ENCODE peak calls at places on chromosomes 3 and 15, in four cellular contexts. I is MM.1S, L is SK-N-SH, U is fibroblast of lung. X is an unnamed sample.

GRCh38 chr15:80787238-80787805 is 8.2 kb downstream of the CEMIP start:
- DNase-seq in L (peak; percentile 25), I (no peak), U (no peak), X (no peak)

GRCh38 chr15:39629906-39630305 is 49.0 kb downstream of the THBS1 start:
- DNase-seq in L (no peak), I (no peak), U (no peak), X (no peak)

GRCh38 chr3:134640872-134641470 is 9.9 kb downstream of the KY start:
- DNase-seq in L (peak; percentile 64), I (no peak), U (peak; percentile 42), X (peak; percentile 63)

GRCh38 chr3:52986938-52987337 is 58.9 kb downstream of the SFMBT1 start:
- DNase-seq in U (peak; percentile 65), L (no peak), I (no peak), X (no peak)

GRCh38 chr3:96548073-96548472 is 266.3 kb upstream of the EPHA6 start:
- DNase-seq in L (no peak), I (no peak), U (no peak), X (no peak)

GRCh38 chr3:17894434-17895060 is 152.1 kb upstream of the TBC1D5 start:
- DNase-seq in U (peak; percentile 60), L (no peak), I (peak; percentile 44), X (peak; percentile 49)

GRCh38 chr15:64019764-64020163 is 26.5 kb downstream of the DAPK2 start:
- DNase-seq in I (no peak), L (no peak), U (no peak), X (peak; percentile 36)

GRCh38 chr15:78810377-78811123 is 714 bp downstream of the ADAMTS7 start:
- DNase-seq in L (peak; percentile 85), U (peak; percentile 57), I (no peak), X (peak; percentile 64)

GRCh38 chr3:112512320-112512719 is 13.0 kb upstream of the BTLA start:
- DNase-seq in U (no peak), I (no peak), L (no peak), X (no peak)

GRCh38 chr3:72336821-72337479 is 511.3 kb downstream of the SHQ1 start:
- DNase-seq in U (peak; percentile 95), L (peak; percentile 70), I (no peak), X (peak; percentile 92)

GRCh38 chr15:90343391-90343790 is 8.7 kb upstream of the ZNF774 start:
- DNase-seq in I (no peak), U (peak; percentile 26), L (no peak), X (no peak)

GRCh38 chr3:140529096-140529495 is 148.8 kb upstream of the TRIM42 start:
- DNase-seq in L (no peak), I (no peak), U (peak; percentile 2), X (peak; percentile 26)

GRCh38 chr3:141449424-141449823 is 37.4 kb upstream of the RASA2 start:
- DNase-seq in U (no peak), L (peak; percentile 61), I (no peak), X (no peak)

GRCh38 chr15:28927043-28927442 is 41.3 kb downstream of the APBA2 start:
- DNase-seq in L (no peak), U (no peak), I (no peak), X (no peak)

GRCh38 chr3:83902842-83903241 is 1055.9 kb upstream of the CADM2 start:
- DNase-seq in L (no peak), I (no peak), U (peak; percentile 18), X (no peak)

GRCh38 chr15:63349156-63349555 is 32.5 kb downstream of the CA12 start:
- DNase-seq in I (no peak), L (no peak), U (no peak), X (no peak)

GRCh38 chr3:142645236-142645793 is 49.1 kb downstream of the PLS1 start:
- DNase-seq in U (peak; percentile 29), I (no peak), L (no peak), X (peak; percentile 43)

GRCh38 chr15:101676965-101677364 is 24.8 kb upstream of the TM2D3 start:
- DNase-seq in L (no peak), U (peak; percentile 25), I (no peak), X (no peak)

GRCh38 chr15:85973584-85974347 is 105.9 kb upstream of the AGBL1 start:
- DNase-seq in I (no peak), U (no peak), L (no peak), X (peak; percentile 23)

GRCh38 chr15:85974348-85974705 is 105.3 kb upstream of the AGBL1 start:
- DNase-seq in U (no peak), L (no peak), I (no peak), X (peak; percentile 51)

GRCh38 chr15:85976102-85976501 is 103.6 kb upstream of the AGBL1 start:
- DNase-seq in U (no peak), L (no peak), I (no peak), X (no peak)

GRCh38 chr15:85974742-85975141 is 104.9 kb upstream of the AGBL1 start:
- DNase-seq in U (no peak), I (no peak), L (no peak), X (no peak)

GRCh38 chr15:85972805-85973540 is 106.7 kb upstream of the AGBL1 start:
- DNase-seq in L (no peak), I (no peak), U (no peak), X (peak; percentile 18)
- H3K4me2 ChIP-seq in L (no peak overlapping the region), I (no peak overlapping the region), U (no peak overlapping the region), X (no peak overlapping the region)

DNA sequence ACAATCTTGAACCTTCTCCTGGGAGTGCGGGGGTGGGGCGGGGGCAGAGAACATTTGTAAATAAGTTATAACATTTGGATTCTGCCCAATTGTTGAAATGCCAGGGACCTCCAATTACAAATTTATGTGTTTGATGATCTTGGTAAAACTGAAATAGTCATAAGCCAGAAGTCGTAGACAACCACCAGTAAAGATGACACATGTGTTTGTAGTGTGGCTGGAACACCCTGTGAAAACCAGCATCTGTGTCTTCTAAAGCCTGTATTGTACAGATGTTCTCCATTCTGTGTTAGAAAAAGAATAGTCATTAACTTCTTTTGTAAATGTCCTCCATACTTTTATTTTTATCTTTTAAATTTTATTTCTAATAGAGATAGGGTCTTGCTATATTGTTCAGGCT is 61.8 kb downstream of the ARIH1 start:
- DNase-seq in I (no peak), L (no peak), U (no peak), X (no peak)
- H3K79me2 ChIP-seq in I (peaks cover 78% of the 10 kb centered on the region), L (peaks cover 89% of the 10 kb centered on the region), U (peaks cover 17% of the 10 kb centered on the region), X (peaks cover 95% of the 10 kb centered on the region)

GRCh38 chr15:31023841-31024240 is 32.4 kb upstream of the MTMR10 start:
- DNase-seq in I (no peak), U (no peak), L (no peak), X (no peak)
- H3K4me2 ChIP-seq in I (no peak overlapping the region), U (peak overlapping the region; percentile 28), L (peak overlapping the region; percentile 10), X (peak overlapping the region; percentile 25)

GRCh38 chr15:89215627-89216026 is 5.8 kb downstream of the RLBP1 start:
- DNase-seq in L (no peak), U (no peak), I (no peak), X (no peak)

GRCh38 chr15:89217031-89217430 is 4.3 kb downstream of the RLBP1 start:
- DNase-seq in U (no peak), L (no peak), I (no peak), X (no peak)

GRCh38 chr15:89218531-89218930 is 2.8 kb downstream of the RLBP1 start:
- DNase-seq in I (no peak), U (no peak), L (no peak), X (no peak)

GRCh38 chr15:89221543-89221942 is at the start of gene RLBP1:
- DNase-seq in U (no peak), L (no peak), I (no peak), X (no peak)

DNA sequence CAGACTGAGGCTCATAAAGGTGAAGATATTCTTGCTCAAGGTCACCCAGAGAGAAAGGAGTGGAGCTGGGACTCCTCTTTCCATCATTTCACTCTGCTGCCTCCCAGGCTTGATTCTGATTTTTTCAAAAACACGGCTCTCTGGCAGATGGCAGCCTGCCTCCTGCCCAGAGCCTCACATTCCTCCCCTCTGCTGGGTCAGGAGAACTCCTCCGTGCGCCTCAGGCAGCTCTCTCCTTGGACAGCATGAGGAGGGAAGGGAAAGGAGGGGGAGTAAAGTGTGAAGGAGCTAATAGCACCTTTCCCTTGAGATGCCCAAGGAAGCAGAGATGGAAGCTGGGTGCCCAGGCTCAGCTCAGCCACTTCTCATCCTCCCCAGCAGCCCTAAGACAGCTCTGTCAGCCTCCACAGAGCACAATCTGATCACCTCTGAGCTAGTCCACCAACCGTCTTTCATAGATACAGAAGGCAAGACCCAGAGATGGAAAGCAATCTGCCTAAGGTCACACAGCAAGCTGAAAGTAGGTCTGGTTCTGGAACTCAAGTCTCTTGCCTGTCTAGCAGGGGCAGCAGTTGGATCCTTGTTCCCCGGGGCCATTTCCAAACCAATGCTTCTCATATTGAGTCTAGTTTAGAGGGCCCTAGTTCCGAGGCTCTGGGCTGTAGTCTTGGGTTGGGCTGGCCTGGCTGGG is 3.5 kb downstream of the RLBP1 start:
- DNase-seq in L (no peak), I (no peak), U (no peak), X (no peak)
- H3K79me2 ChIP-seq in L (no peaks in the 10 kb centered on the region), I (no peaks in the 10 kb centered on the region), U (no peaks in the 10 kb centered on the region), X (no peaks in the 10 kb centered on the region)

GRCh38 chr15:33145447-33145846 is 49.1 kb downstream of the FMN1 start:
- DNase-seq in U (no peak), I (no peak), L (no peak), X (no peak)
- H3K4me2 ChIP-seq in U (no peak overlapping the region), I (peak overlapping the region; percentile 36), L (no peak overlapping the region), X (no peak overlapping the region)

DNA sequence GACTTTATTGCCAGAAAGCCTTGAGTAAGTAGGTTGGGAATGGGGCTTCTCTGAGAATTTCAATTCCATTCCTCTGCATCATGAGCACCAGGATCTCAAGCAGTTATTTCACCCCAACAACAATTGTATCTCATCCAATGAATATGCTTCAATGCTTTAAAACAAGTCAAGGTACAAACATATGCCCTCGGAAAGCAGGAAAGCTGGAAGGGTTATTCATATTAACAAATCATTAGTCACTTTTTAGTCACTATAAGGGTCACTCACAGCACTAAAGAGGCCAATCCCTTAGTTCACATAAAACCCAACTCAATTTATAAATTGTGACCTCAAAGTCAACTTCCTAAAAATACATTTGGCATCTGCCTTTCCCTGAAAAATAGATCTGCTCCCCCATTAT is 16.2 kb downstream of the MB21D2 start:
- DNase-seq in I (no peak), L (no peak), U (peak; percentile 72), X (no peak)
- H3K79me2 ChIP-seq in I (peaks cover 21% of the 10 kb centered on the region), L (peaks cover 79% of the 10 kb centered on the region), U (peaks cover 50% of the 10 kb centered on the region), X (peaks cover 74% of the 10 kb centered on the region)

GRCh38 chr3:129276385-129276784 is 2.3 kb upstream of the HMCES start:
- DNase-seq in U (no peak), I (peak; percentile 90), L (no peak), X (no peak)
- H3K4me2 ChIP-seq in U (no peak overlapping the region), I (peak overlapping the region; percentile 41), L (no peak overlapping the region), X (no peak overlapping the region)

DNA sequence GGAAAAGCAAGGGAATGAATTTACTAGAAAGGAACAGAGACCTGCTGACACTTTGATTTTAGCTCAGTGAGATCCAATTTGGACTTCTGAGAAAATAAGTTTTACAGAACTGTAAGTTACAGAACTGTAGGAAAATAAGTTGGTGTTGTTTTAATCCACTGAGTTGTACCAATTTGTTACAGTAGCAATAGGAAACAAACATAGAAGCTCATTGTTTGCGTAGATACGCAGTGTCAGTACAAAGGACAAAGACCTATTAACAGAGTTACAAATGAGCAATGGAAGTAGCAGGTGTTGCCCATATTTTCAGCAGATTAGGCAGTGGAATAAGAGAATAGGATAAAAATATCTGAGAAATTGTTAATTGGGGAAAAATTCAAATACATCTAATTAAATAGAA is 385.8 kb upstream of the CNTN6 start:
- DNase-seq in L (no peak), I (no peak), U (no peak), X (no peak)
- H3K79me2 ChIP-seq in L (no peaks in the 10 kb centered on the region), I (no peaks in the 10 kb centered on the region), U (no peaks in the 10 kb centered on the region), X (no peaks in the 10 kb centered on the region)

GRCh38 chr3:79810529-79810928 is 42.7 kb upstream of the ROBO1 start:
- DNase-seq in U (peak; percentile 3), L (no peak), I (no peak), X (no peak)
- H3K4me2 ChIP-seq in U (no peak overlapping the region), L (no peak overlapping the region), I (no peak overlapping the region), X (no peak overlapping the region)